ENCODE peak calls at places on chromosomes 4 and X, in six cellular contexts. N is upper lobe of left lung, S is gastrocnemius medialis, P is heart left ventricle, A is H1, I is HCT116. R is an unnamed sample.
A peak's percentile ranks its signal among the peaks of the same experiment; 100 is the strongest.

GRCh38 chr4:160224049-160224448 is 1121.2 kb downstream of the RAPGEF2 start:
- DNase-seq in N (no peak), S (no peak), P (no peak), A (no peak), I (no peak), R (no peak)

GRCh38 chr4:180542445-180543100 is 1700.6 kb upstream of the TENM3 start:
- DNase-seq in N (no peak), S (no peak), P (no peak), A (no peak), I (peak; percentile 3), R (no peak)

GRCh38 chr4:70992354-70992753 is 1.1 kb upstream of the DCK start:
- DNase-seq in N (no peak), S (peak; percentile 23), P (no peak), A (no peak), I (peak; percentile 23), R (no peak)

GRCh38 chr4:176981551-176981950 is 188.8 kb upstream of the VEGFC start:
- DNase-seq in N (no peak), S (no peak), P (no peak), A (no peak), I (no peak), R (no peak)

GRCh38 chrX:152810403-152810802 is 20.2 kb downstream of the CETN2 start:
- DNase-seq in N (no peak), S (no peak), P (no peak), A (no peak), I (no peak), R (no peak)

GRCh38 chrX:23292979-23293651 is 41.5 kb upstream of the PTCHD1 start:
- DNase-seq in N (peak; percentile 17), S (peak; percentile 21), P (no peak), A (no peak), I (no peak), R (no peak)

GRCh38 chr4:110793381-110793801 is 170.5 kb upstream of the PITX2 start:
- DNase-seq in N (no peak), S (no peak), P (no peak), A (no peak), I (peak; percentile 4), R (no peak)

GRCh38 chr4:45951153-45951552 is 172.7 kb downstream of the GABRG1 start:
- DNase-seq in N (no peak), S (no peak), P (no peak), A (no peak), I (no peak), R (no peak)

GRCh38 chrX:34197946-34198345 is 65.8 kb upstream of the FAM47A start:
- DNase-seq in N (no peak), S (no peak), P (no peak), A (no peak), I (no peak), R (no peak)

GRCh38 chrX:100512471-100512870 is 72.3 kb upstream of the TNMD start:
- DNase-seq in N (no peak), S (no peak), P (no peak), A (no peak), I (peak; percentile 1), R (no peak)

GRCh38 chr4:66927937-66928336 is 617.4 kb downstream of the CENPC start:
- DNase-seq in N (no peak), S (no peak), P (no peak), A (no peak), I (no peak), R (no peak)

GRCh38 chr4:18754180-18754579 is 732.6 kb upstream of the LCORL start:
- DNase-seq in N (no peak), S (no peak), P (no peak), A (peak; percentile 3), I (no peak), R (no peak)

GRCh38 chr4:152109585-152110509 is 349.0 kb upstream of the GATB start:
- DNase-seq in N (no peak), S (no peak), P (peak; percentile 36), A (no peak), I (no peak), R (peak; percentile 91)

GRCh38 chr4:172838108-172838507 is 330.5 kb upstream of the GALNT7 start:
- DNase-seq in N (peak; percentile 37), S (no peak), P (no peak), A (no peak), I (no peak), R (peak; percentile 79)

GRCh38 chr4:93029774-93030173 is 726.0 kb downstream of the GRID2 start:
- DNase-seq in N (no peak), S (no peak), P (no peak), A (no peak), I (no peak), R (no peak)

DNA sequence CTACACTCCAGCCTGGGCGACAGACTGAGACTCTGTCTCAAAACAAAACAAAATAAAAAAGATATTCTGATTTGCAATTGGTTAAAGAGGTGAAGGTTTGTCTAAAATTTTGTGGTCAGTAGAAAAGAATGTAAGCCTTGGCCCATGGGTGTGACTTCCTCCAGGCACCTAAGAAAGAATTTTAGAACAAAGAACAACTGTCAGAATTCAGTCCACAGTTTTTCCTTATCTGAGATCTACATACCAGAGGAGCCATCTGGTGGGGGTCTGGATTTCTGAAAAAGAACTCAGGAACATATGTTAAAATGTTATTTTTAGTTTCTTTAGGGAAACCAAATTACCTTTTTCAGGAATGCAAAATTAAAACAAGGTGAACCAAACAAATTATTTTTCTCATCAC is 434.1 kb downstream of the ANKRD50 start:
- DNase-seq in N (no peak), S (no peak), P (no peak), A (no peak), I (no peak), R (no peak)
- H3K4me1 ChIP-seq in N (no peaks in the 10 kb centered on the region), S (no peaks in the 10 kb centered on the region), P (no peaks in the 10 kb centered on the region), A (no peaks in the 10 kb centered on the region), I (no peaks in the 10 kb centered on the region), R (no peaks in the 10 kb centered on the region)

GRCh38 chrX:70436380-70436779 is 8.3 kb upstream of the DLG3 start:
- DNase-seq in N (no peak), S (no peak), P (no peak), A (no peak), I (no peak), R (no peak)
- TF ChIP-seq CTCF in N (no peak), S (no peak), P (peak; percentile 19), A (peak; percentile 60), I (no peak), R (no peak)

GRCh38 chrX:12974797-12975669 is at the start of gene TMSB4X:
- DNase-seq in N (peak; percentile 96), S (peak; percentile 58), P (peak; percentile 87), A (peak; percentile 33), I (no peak), R (peak; percentile 95)
- TF ChIP-seq POLR2A in N (peak; percentile 99), S (peak; percentile 84), P (peak; percentile 60), A (peak; percentile 98), I (peak; percentile 96), R (peak; percentile 93)

GRCh38 chr4:6944311-6945051 is 34.9 kb downstream of the TBC1D14 start:
- DNase-seq in N (no peak), S (no peak), P (no peak), A (no peak), I (no peak), R (no peak)
- H3K4me1 ChIP-seq in N (peaks cover 38% of the 10 kb centered on the region), S (peaks cover 11% of the 10 kb centered on the region), P (peaks cover 36% of the 10 kb centered on the region), A (peaks cover 16% of the 10 kb centered on the region), I (peaks cover 31% of the 10 kb centered on the region), R (peaks cover 13% of the 10 kb centered on the region)

GRCh38 chr4:8021796-8022195 is 82.1 kb upstream of the AFAP1 start:
- DNase-seq in N (no peak), S (no peak), P (no peak), A (no peak), I (no peak), R (no peak)
- TF ChIP-seq CTCF in N (no peak), S (no peak), P (no peak), A (no peak), I (peak; percentile 28), R (no peak)

GRCh38 chr4:139664442-139664841 is 1.2 kb upstream of the MGST2 start:
- DNase-seq in N (no peak), S (no peak), P (no peak), A (no peak), I (no peak), R (no peak)

GRCh38 chr4:139665079-139665689 is 435 bp upstream of the MGST2 start:
- DNase-seq in N (no peak), S (no peak), P (no peak), A (no peak), I (no peak), R (no peak)

GRCh38 chr4:139666735-139667266 is 1.2 kb downstream of the MGST2 start:
- DNase-seq in N (no peak), S (peak; percentile 74), P (peak; percentile 35), A (no peak), I (no peak), R (no peak)

GRCh38 chr4:139668036-139668435 is 2.4 kb downstream of the MGST2 start:
- DNase-seq in N (no peak), S (no peak), P (no peak), A (no peak), I (no peak), R (no peak)

DNA sequence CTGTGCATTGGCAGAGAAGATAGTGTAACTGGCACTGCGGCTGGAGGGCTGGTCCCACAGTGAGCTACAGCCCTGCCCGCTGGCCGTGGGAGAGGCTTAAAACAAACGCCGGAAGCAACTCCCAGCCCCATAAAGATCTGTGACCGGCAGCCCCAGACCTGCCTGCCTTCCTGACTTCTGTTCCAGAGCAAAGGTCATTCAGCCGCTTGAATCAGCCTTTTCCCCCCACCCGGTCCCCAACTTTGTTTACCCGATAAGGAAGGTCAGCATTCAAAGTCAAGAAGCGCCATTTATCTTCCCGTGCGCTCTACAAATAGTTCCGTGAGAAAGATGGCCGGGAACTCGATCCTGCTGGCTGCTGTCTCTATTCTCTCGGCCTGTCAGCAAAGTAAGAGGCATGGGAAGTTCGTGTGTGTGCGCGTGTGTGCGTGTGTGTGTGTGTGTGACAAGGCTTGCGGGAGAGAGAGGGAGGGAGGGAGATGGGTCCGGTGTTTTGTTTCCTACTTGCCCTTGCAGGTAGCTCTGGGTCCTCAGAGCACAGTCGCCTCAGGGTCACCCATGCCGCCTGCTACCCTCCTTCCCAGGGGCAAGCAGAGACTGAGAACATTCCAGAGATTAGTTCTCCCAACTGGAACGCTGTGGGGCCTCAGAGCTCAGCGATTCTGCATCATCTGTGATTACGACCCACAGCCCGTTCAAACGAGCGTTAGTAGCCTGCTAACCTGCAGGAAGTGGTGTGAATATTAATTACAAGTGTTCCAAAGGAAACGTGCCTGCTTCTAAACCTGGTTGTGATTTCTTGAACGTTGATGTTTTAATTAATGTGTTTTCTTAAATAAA is at the start of gene MGST2:
- DNase-seq in N (peak; percentile 37), S (peak; percentile 84), P (peak; percentile 83), A (no peak), I (no peak), R (no peak)
- TF ChIP-seq POLR2A in N (no peak), S (peak; percentile 39), P (no peak), A (peak; percentile 21), I (peak; percentile 20), R (no peak)

DNA sequence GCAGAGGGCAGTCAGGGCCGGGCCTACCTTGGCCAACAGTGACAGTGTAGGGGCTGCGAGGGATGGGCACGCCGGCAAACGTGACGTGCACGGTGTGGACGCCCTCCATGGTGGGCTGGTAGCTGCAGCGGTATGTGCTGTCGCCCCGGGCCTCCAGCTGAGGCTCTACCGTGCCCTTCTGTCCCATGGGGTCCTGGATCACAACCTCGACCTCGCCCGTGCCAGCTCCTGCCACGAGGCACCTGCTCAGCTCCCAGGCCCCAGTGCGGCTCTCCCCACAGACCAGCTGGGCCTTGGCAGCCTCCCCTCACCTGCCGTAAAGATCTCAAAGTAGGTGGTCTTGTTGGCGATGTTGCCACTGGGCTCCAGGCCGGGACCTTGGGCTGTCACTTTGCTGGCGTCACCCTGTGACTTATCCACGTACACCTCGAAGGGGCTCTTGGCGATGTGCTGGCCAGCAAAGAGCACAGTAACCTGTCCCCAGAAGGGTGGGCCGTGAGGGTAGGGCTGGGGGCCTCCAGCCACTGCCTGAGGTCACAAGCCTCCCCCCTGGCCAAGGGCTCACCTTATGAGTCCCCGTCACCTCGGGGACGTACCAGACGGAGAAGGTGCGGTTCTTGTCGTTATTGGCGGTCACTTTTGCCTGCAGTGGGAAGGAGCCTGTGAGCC is 8.3 kb downstream of the FLNA start:
- DNase-seq in N (peak; percentile 51), S (no peak), P (no peak), A (no peak), I (no peak), R (no peak)
- H3K4me1 ChIP-seq in N (peaks cover 31% of the 10 kb centered on the region), S (no peaks in the 10 kb centered on the region), P (peaks cover 36% of the 10 kb centered on the region), A (peaks cover 2% of the 10 kb centered on the region), I (peaks cover 5% of the 10 kb centered on the region), R (peaks cover 27% of the 10 kb centered on the region)